ENCODE peak calls at places on chromosomes 2 and 18, in five cellular contexts. V is stimulated activated CD4-positive, alpha-beta T cell treated with anti-CD3 and anti-CD28 coated beads, Interleukin-12 subunit alpha, Interleukin-12 subunit beta, amount 100 ng/mL, for 24 hours; B is CD8-positive, alpha-beta T cell; K is GM13976; G is substantia nigra. C is an unnamed sample.

GRCh38 chr2:56671973-56672569 is 488.3 kb downstream of the CCDC85A start:
- DNase-seq in V (no peak), B (no peak), K (no peak), G (no peak), C (no peak)

GRCh38 chr2:12538300-12538699 is 178.4 kb upstream of the TRIB2 start:
- DNase-seq in V (no peak), B (no peak), K (no peak), G (no peak), C (no peak)

GRCh38 chr18:25055076-25055475 is 296.9 kb downstream of the ZNF521 start:
- DNase-seq in V (no peak), B (no peak), K (no peak), G (no peak), C (no peak)

GRCh38 chr2:46039543-46040303 is 257.5 kb upstream of the EPAS1 start:
- DNase-seq in V (no peak), B (no peak), K (no peak), G (no peak), C (no peak)

GRCh38 chr18:71442830-71443229 is 1101.3 kb downstream of the CBLN2 start:
- DNase-seq in V (no peak), B (no peak), K (no peak), G (no peak), C (no peak)

GRCh38 chr2:60925994-60926750 is 44.8 kb downstream of the REL start:
- DNase-seq in V (no peak), B (no peak), K (no peak), G (no peak), C (no peak)

GRCh38 chr2:15725101-15725787 is 133.6 kb downstream of the DDX1 start:
- DNase-seq in V (no peak), B (no peak), K (no peak), G (no peak), C (no peak)

GRCh38 chr18:48902856-48903601 is 47.7 kb downstream of the SMAD7 start:
- DNase-seq in V (no peak), B (no peak), K (no peak), G (peak), C (no peak)

GRCh38 chr2:241768251-241768711 is 8.3 kb upstream of the GAL3ST2 start:
- DNase-seq in V (no peak), B (no peak), K (peak), G (no peak), C (no peak)

GRCh38 chr18:63208676-63209075 is 110.9 kb downstream of the BCL2 start:
- DNase-seq in V (no peak), B (no peak), K (no peak), G (no peak), C (no peak)

GRCh38 chr2:28484835-28485234 is 11.0 kb upstream of the PLB1 start:
- DNase-seq in V (no peak), B (no peak), K (no peak), G (no peak), C (no peak)

GRCh38 chr2:142880275-142880674 is 2.8 kb downstream of the KYNU start:
- DNase-seq in V (no peak), B (no peak), K (no peak), G (no peak), C (no peak)